ENCODE peak calls at places on chromosomes 12 and 14, in nine cellular contexts. D, I, Z, E, U, W, M, B and H are unnamed samples.

GRCh38 chr14:25908707-25909106 is 689.1 kb downstream of the NOVA1 start:
- DNase-seq in U (no peak), M (no peak), W (no peak), B (no peak), I (no peak), Z (no peak), D (no peak), E (no peak), H (no peak)

GRCh38 chr14:20683896-20684661 is at the start of gene RNASE4:
- DNase-seq in M (peak; percentile 88), I (peak; percentile 86), E (peak; percentile 93), Z (peak; percentile 85), U (peak; percentile 87), W (peak; percentile 88), D (peak; percentile 77), B (peak; percentile 95), H (no peak)

GRCh38 chr12:24864796-24865125 is 84.1 kb downstream of the BCAT1 start:
- DNase-seq in W (no peak), I (no peak), B (peak; percentile 41), D (no peak), M (peak; percentile 72), Z (no peak), E (no peak), U (no peak), H (no peak)

GRCh38 chr12:7068994-7069346 is 8.5 kb downstream of the C1S start:
- DNase-seq in I (no peak), D (no peak), M (no peak), E (no peak), Z (no peak), U (no peak), B (no peak), W (no peak), H (no peak)

GRCh38 chr12:40122842-40123241 is 17.0 kb upstream of the SLC2A13 start:
- DNase-seq in E (no peak), U (no peak), I (no peak), B (no peak), D (no peak), W (no peak), M (no peak), Z (no peak), H (no peak)

GRCh38 chr12:96720363-96720705 is 186.7 kb upstream of the NEDD1 start:
- DNase-seq in B (peak; percentile 9), D (no peak), W (no peak), E (no peak), M (no peak), I (peak; percentile 9), U (peak; percentile 52), Z (no peak), H (no peak)

GRCh38 chr14:102926104-102926503 is 3.6 kb downstream of the AMN start:
- DNase-seq in U (no peak), Z (peak; percentile 3), M (no peak), E (no peak), D (no peak), W (no peak), B (no peak), I (no peak), H (no peak)

GRCh38 chr14:89093083-89093482 is 268.6 kb downstream of the TTC8 start:
- DNase-seq in E (no peak), Z (no peak), I (no peak), B (no peak), W (no peak), M (peak; percentile 13), D (no peak), U (no peak), H (no peak)

GRCh38 chr12:92151916-92152315 is 6.3 kb upstream of the BTG1 start:
- DNase-seq in E (no peak), D (no peak), W (peak; percentile 52), Z (no peak), B (no peak), U (no peak), M (no peak), I (no peak), H (no peak)

GRCh38 chr14:55904086-55904485 is 214.1 kb upstream of the PELI2 start:
- DNase-seq in M (no peak), E (no peak), D (no peak), W (no peak), U (no peak), Z (no peak), I (no peak), B (no peak), H (no peak)

GRCh38 chr12:46300906-46301305 is 32.1 kb upstream of the SLC38A1 start:
- DNase-seq in I (no peak), Z (no peak), E (no peak), M (peak; percentile 32), W (peak; percentile 8), U (no peak), D (no peak), B (no peak), H (no peak)

GRCh38 chr14:64760146-64760755 is 56.0 kb downstream of the PLEKHG3 start:
- DNase-seq in W (peak; percentile 32), B (peak; percentile 54), E (peak; percentile 48), D (peak; percentile 30), U (peak; percentile 78), M (peak; percentile 41), Z (peak; percentile 71), I (peak; percentile 61), H (peak; percentile 76)

GRCh38 chr12:19397534-19397933 is 41.8 kb upstream of the AEBP2 start:
- DNase-seq in U (no peak), W (no peak), D (no peak), I (no peak), B (no peak), E (peak; percentile 26), Z (no peak), M (no peak), H (no peak)

GRCh38 chr12:121808623-121809022 is 4.8 kb downstream of the SETD1B start:
- DNase-seq in I (no peak), B (no peak), U (no peak), Z (no peak), E (no peak), W (no peak), M (no peak), D (no peak), H (no peak)

GRCh38 chr14:21078287-21078686 is 8.2 kb downstream of the ARHGEF40 start:
- DNase-seq in B (no peak), I (no peak), D (no peak), E (no peak), W (no peak), M (no peak), Z (no peak), U (no peak), H (no peak)

DNA sequence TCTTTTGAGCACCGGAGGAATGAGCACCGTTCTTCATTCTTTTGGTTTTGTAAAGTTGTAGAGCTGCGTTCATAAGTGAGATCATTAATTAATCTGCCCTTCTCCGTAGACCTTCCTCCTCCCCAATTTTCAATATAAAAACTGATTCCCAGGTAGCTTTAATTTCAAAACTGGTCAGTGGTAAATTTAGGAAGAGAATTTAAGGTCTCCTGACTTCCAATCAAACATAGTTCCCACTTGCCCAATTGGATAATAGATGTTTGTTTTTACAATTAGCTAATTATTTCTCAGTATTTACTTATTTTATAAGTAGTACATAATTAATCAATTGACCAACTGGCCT is 27.2 kb upstream of the YBX3 start:
- DNase-seq in U (no peak), E (no peak), B (no peak), D (no peak), M (no peak), W (no peak), I (no peak), Z (no peak), H (no peak)
- H3K4me3 ChIP-seq in U (no peak overlapping the region), E (no peak overlapping the region), B (no peak overlapping the region), D (no peak overlapping the region), M (no peak overlapping the region), W (no peak overlapping the region), I (no peak overlapping the region), Z (no peak overlapping the region), H (no peak overlapping the region)

GRCh38 chr12:16604853-16605252 is 1.1 kb downstream of the LMO3 start:
- DNase-seq in W (no peak), E (no peak), I (no peak), B (no peak), Z (peak; percentile 28), U (peak; percentile 53), D (no peak), M (no peak), H (peak; percentile 41)

GRCh38 chr12:16606936-16607335 is 974 bp upstream of the LMO3 start:
- DNase-seq in B (no peak), W (no peak), U (peak; percentile 49), M (no peak), D (no peak), I (no peak), E (no peak), Z (no peak), H (no peak)

GRCh38 chr12:16606201-16606849 is 363 bp upstream of the LMO3 start:
- DNase-seq in B (peak; percentile 9), M (peak; percentile 34), I (no peak), W (peak; percentile 42), D (no peak), E (peak; percentile 46), Z (no peak), U (peak; percentile 86), H (peak; percentile 76)

GRCh38 chr12:16605666-16606116 is 271 bp downstream of the LMO3 start:
- DNase-seq in M (no peak), E (peak; percentile 32), U (peak; percentile 12), Z (no peak), I (no peak), B (no peak), D (no peak), W (peak; percentile 15), H (peak; percentile 28)

DNA sequence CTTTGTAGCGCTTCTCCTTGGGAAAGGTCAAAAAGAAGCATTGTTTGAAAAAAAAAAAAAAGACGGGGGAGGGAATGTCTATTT is at the start of gene LMO3:
- DNase-seq in D (no peak), E (no peak), B (no peak), U (no peak), Z (no peak), M (no peak), I (no peak), W (no peak), H (no peak)
- H3K4me3 ChIP-seq in D (no peak within 1 kb of the TSS), E (peak within 1 kb of the TSS; percentile 77), B (peak within 1 kb of the TSS; percentile 54), U (peak within 1 kb of the TSS; percentile 85), Z (peak within 1 kb of the TSS; percentile 38), M (peak within 1 kb of the TSS; percentile 42), I (no peak within 1 kb of the TSS), W (peak within 1 kb of the TSS; percentile 72), H (peak within 1 kb of the TSS; percentile 80)

DNA sequence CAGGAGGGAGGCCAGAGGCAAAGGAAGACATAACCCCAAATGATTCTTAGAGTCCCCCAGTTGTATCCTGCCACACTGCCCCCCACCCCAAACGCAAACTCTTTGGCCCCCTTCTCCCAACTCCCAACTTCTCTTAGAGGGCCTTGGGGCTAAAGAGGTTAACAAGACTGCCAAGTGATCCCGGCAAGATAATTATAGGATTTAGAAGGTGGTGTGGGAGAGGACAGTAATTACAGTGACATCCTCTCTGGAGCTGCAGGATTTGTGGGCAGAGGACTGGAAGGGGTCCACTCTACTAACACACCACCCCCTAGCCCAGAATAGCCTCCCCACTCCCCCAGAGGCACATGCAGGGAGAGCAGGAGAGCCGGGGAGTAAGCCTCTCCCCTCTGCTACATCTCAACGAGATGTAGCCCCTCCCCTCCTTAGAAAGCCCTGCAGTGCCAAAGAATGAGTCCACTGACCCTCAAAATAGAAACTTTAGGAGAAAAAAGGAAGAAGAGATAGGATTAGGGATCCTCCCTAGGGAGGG is 5.3 kb upstream of the GDF11 start:
- DNase-seq in E (no peak), I (no peak), D (no peak), B (no peak), U (no peak), Z (no peak), W (no peak), M (no peak), H (peak; percentile 62)
- H3K4me3 ChIP-seq in E (peak overlapping the region; percentile 73), I (peak overlapping the region; percentile 75), D (peak overlapping the region; percentile 73), B (peak overlapping the region; percentile 75), U (peak overlapping the region; percentile 61), Z (peak overlapping the region; percentile 82), W (no peak overlapping the region), M (peak overlapping the region; percentile 62), H (peak overlapping the region; percentile 83)

GRCh38 chr12:54018608-54018984 is 9.6 kb upstream of the HOXC6 start:
- DNase-seq in E (no peak), B (no peak), W (no peak), U (peak; percentile 70), I (no peak), D (no peak), Z (peak; percentile 69), M (no peak), H (peak; percentile 85)
- H3K4me3 ChIP-seq in E (no peak overlapping the region), B (no peak overlapping the region), W (no peak overlapping the region), U (peak overlapping the region; percentile 63), I (no peak overlapping the region), D (no peak overlapping the region), Z (peak overlapping the region; percentile 80), M (peak overlapping the region; percentile 64), H (peak overlapping the region; percentile 73)